ENCODE peak calls at places on chromosomes 12 and 14, in seven cellular contexts. One of them, this sample, is unnamed.

GRCh38 chr12:103799504-103800251 is 41.4 kb downstream of the NT5DC3 start:
- DNase-seq in K562: no peak
- DNase-seq in HepG2: peak; percentile 43
- DNase-seq in GM12878: no peak
- DNase-seq in H1: no peak
- DNase-seq in SK-N-SH: no peak
- DNase-seq in HCT116: no peak
- DNase-seq in this sample: no peak

GRCh38 chr12:81668475-81668874 is 90.7 kb downstream of the PPFIA2 start:
- DNase-seq in HCT116: peak; percentile 26
- DNase-seq in HepG2: no peak
- DNase-seq in GM12878: no peak
- DNase-seq in SK-N-SH: no peak
- DNase-seq in K562: no peak
- DNase-seq in H1: no peak
- DNase-seq in this sample: no peak

GRCh38 chr12:52141306-52141705 is 50.5 kb downstream of the KRT80 start:
- DNase-seq in K562: peak; percentile 57
- DNase-seq in HepG2: no peak
- DNase-seq in SK-N-SH: no peak
- DNase-seq in HCT116: no peak
- DNase-seq in GM12878: no peak
- DNase-seq in H1: no peak
- DNase-seq in this sample: no peak

GRCh38 chr12:112801055-112801454 is 9.5 kb downstream of the RPH3A start:
- DNase-seq in H1: no peak
- DNase-seq in HepG2: no peak
- DNase-seq in SK-N-SH: no peak
- DNase-seq in GM12878: no peak
- DNase-seq in HCT116: no peak
- DNase-seq in K562: no peak
- DNase-seq in this sample: no peak

GRCh38 chr12:18926188-18926587 is 188.3 kb downstream of the CAPZA3 start:
- DNase-seq in SK-N-SH: no peak
- DNase-seq in HepG2: no peak
- DNase-seq in HCT116: no peak
- DNase-seq in H1: no peak
- DNase-seq in K562: no peak
- DNase-seq in GM12878: no peak
- DNase-seq in this sample: no peak

GRCh38 chr14:67766035-67766680 is 50.2 kb downstream of the ZFYVE26 start:
- DNase-seq in K562: no peak
- DNase-seq in HCT116: no peak
- DNase-seq in HepG2: no peak
- DNase-seq in H1: no peak
- DNase-seq in SK-N-SH: no peak
- DNase-seq in GM12878: no peak
- DNase-seq in this sample: no peak

GRCh38 chr14:81435578-81436295 is 35.6 kb upstream of the STON2 start:
- DNase-seq in SK-N-SH: peak; percentile 85
- DNase-seq in K562: peak; percentile 72
- DNase-seq in HCT116: no peak
- DNase-seq in GM12878: no peak
- DNase-seq in H1: no peak
- DNase-seq in HepG2: peak; percentile 55
- DNase-seq in this sample: no peak

GRCh38 chr14:69002069-69002468 is 23.0 kb upstream of the ACTN1 start:
- DNase-seq in K562: peak; percentile 23
- DNase-seq in GM12878: no peak
- DNase-seq in H1: no peak
- DNase-seq in HCT116: no peak
- DNase-seq in HepG2: peak; percentile 73
- DNase-seq in SK-N-SH: no peak
- DNase-seq in this sample: no peak

GRCh38 chr12:117076410-117077372 is 22.5 kb downstream of the TESC start:
- DNase-seq in HCT116: no peak
- DNase-seq in SK-N-SH: no peak
- DNase-seq in H1: no peak
- DNase-seq in K562: no peak
- DNase-seq in HepG2: no peak
- DNase-seq in GM12878: no peak
- DNase-seq in this sample: no peak

GRCh38 chr12:53047221-53048032 is 2.4 kb upstream of the TNS2 start:
- DNase-seq in H1: no peak
- DNase-seq in GM12878: no peak
- DNase-seq in K562: peak; percentile 94
- DNase-seq in HepG2: peak; percentile 44
- DNase-seq in HCT116: no peak
- DNase-seq in SK-N-SH: peak; percentile 95
- DNase-seq in this sample: no peak

GRCh38 chr14:25132734-25133422 is 82.9 kb upstream of the STXBP6 start:
- DNase-seq in K562: peak; percentile 43
- DNase-seq in HCT116: no peak
- DNase-seq in GM12878: no peak
- DNase-seq in HepG2: peak; percentile 84
- DNase-seq in SK-N-SH: peak; percentile 61
- DNase-seq in H1: peak; percentile 60
- DNase-seq in this sample: peak; percentile 25

GRCh38 chr12:50100561-50100960 is 3.2 kb upstream of the GPD1 start:
- DNase-seq in HCT116: no peak
- DNase-seq in K562: no peak
- DNase-seq in GM12878: no peak
- DNase-seq in HepG2: no peak
- DNase-seq in H1: no peak
- DNase-seq in SK-N-SH: no peak
- DNase-seq in this sample: no peak

GRCh38 chr12:6090786-6091185 is 33.7 kb downstream of the VWF start:
- DNase-seq in GM12878: no peak
- DNase-seq in H1: no peak
- DNase-seq in HCT116: no peak
- DNase-seq in HepG2: peak; percentile 26
- DNase-seq in K562: no peak
- DNase-seq in SK-N-SH: no peak
- DNase-seq in this sample: no peak

GRCh38 chr12:30975581-30975980 is 49.0 kb downstream of the TSPAN11 start:
- DNase-seq in HepG2: no peak
- DNase-seq in K562: no peak
- DNase-seq in HCT116: no peak
- DNase-seq in GM12878: no peak
- DNase-seq in H1: no peak
- DNase-seq in SK-N-SH: no peak
- DNase-seq in this sample: no peak

GRCh38 chr12:21502872-21503271 is 1.3 kb downstream of the GOLT1B start:
- DNase-seq in SK-N-SH: no peak
- DNase-seq in HepG2: no peak
- DNase-seq in GM12878: no peak
- DNase-seq in K562: no peak
- DNase-seq in H1: no peak
- DNase-seq in HCT116: no peak
- DNase-seq in this sample: no peak

GRCh38 chr14:69827560-69827959 is 30.5 kb upstream of the SLC10A1 start:
- DNase-seq in H1: no peak
- DNase-seq in HepG2: no peak
- DNase-seq in K562: no peak
- DNase-seq in GM12878: no peak
- DNase-seq in HCT116: no peak
- DNase-seq in SK-N-SH: no peak
- DNase-seq in this sample: no peak

GRCh38 chr14:74302160-74302628 is 540 bp downstream of the ABCD4 start:
- DNase-seq in HCT116: no peak
- DNase-seq in H1: no peak
- DNase-seq in GM12878: peak; percentile 25
- DNase-seq in SK-N-SH: peak; percentile 67
- DNase-seq in HepG2: peak; percentile 58
- DNase-seq in K562: peak; percentile 39
- DNase-seq in this sample: no peak

GRCh38 chr14:103214461-103214958 is 91.2 kb downstream of the TNFAIP2 start:
- DNase-seq in HCT116: no peak
- DNase-seq in K562: no peak
- DNase-seq in GM12878: no peak
- DNase-seq in H1: no peak
- DNase-seq in HepG2: no peak
- DNase-seq in SK-N-SH: no peak
- DNase-seq in this sample: no peak

GRCh38 chr12:57619434-57620244 is 8.4 kb downstream of the ARHGEF25 start:
- DNase-seq in SK-N-SH: no peak
- DNase-seq in K562: no peak
- DNase-seq in HCT116: no peak
- DNase-seq in H1: no peak
- DNase-seq in GM12878: no peak
- DNase-seq in HepG2: no peak
- DNase-seq in this sample: no peak

GRCh38 chr14:28375295-28375694 is 391.3 kb upstream of the FOXG1 start:
- DNase-seq in GM12878: no peak
- DNase-seq in SK-N-SH: peak; percentile 0
- DNase-seq in HCT116: no peak
- DNase-seq in K562: no peak
- DNase-seq in HepG2: no peak
- DNase-seq in H1: peak; percentile 25
- DNase-seq in this sample: no peak

GRCh38 chr12:67693895-67694294 is 45.4 kb downstream of the DYRK2 start:
- DNase-seq in K562: peak; percentile 29
- DNase-seq in HepG2: no peak
- DNase-seq in HCT116: no peak
- DNase-seq in H1: no peak
- DNase-seq in SK-N-SH: no peak
- DNase-seq in GM12878: no peak
- DNase-seq in this sample: no peak

GRCh38 chr12:48454675-48455074 is 17.7 kb upstream of the ANP32D start:
- DNase-seq in SK-N-SH: no peak
- DNase-seq in GM12878: no peak
- DNase-seq in HCT116: peak; percentile 31
- DNase-seq in H1: no peak
- DNase-seq in HepG2: peak; percentile 5
- DNase-seq in K562: no peak
- DNase-seq in this sample: no peak

GRCh38 chr12:124626841-124627502 is 59.6 kb upstream of the NCOR2 start:
- DNase-seq in H1: no peak
- DNase-seq in SK-N-SH: no peak
- DNase-seq in GM12878: no peak
- DNase-seq in HepG2: no peak
- DNase-seq in K562: no peak
- DNase-seq in HCT116: no peak
- DNase-seq in this sample: no peak

GRCh38 chr14:65791551-65791981 is 379.0 kb downstream of the FUT8 start:
- DNase-seq in HepG2: no peak
- DNase-seq in HCT116: no peak
- DNase-seq in GM12878: peak; percentile 5
- DNase-seq in K562: no peak
- DNase-seq in SK-N-SH: peak; percentile 21
- DNase-seq in H1: no peak
- DNase-seq in this sample: no peak

GRCh38 chr12:56257491-56258067 is 605 bp downstream of the ANKRD52 start:
- DNase-seq in SK-N-SH: peak; percentile 81
- DNase-seq in H1: no peak
- DNase-seq in GM12878: no peak
- DNase-seq in HepG2: peak; percentile 36
- DNase-seq in K562: peak; percentile 60
- DNase-seq in HCT116: no peak
- DNase-seq in this sample: no peak

GRCh38 chr12:53061404-53062010 is 11.6 kb downstream of the TNS2 start:
- DNase-seq in GM12878: no peak
- DNase-seq in HepG2: peak; percentile 92
- DNase-seq in HCT116: peak; percentile 63
- DNase-seq in H1: no peak
- DNase-seq in SK-N-SH: no peak
- DNase-seq in K562: peak; percentile 64
- DNase-seq in this sample: no peak

GRCh38 chr12:11757095-11757494 is 107.6 kb downstream of the ETV6 start:
- DNase-seq in GM12878: no peak
- DNase-seq in K562: no peak
- DNase-seq in SK-N-SH: no peak
- DNase-seq in H1: no peak
- DNase-seq in HepG2: no peak
- DNase-seq in HCT116: no peak
- DNase-seq in this sample: no peak
- TF ChIP-seq CTCF in GM12878: no peak
- TF ChIP-seq CTCF in K562: no peak
- TF ChIP-seq CTCF in SK-N-SH: no peak
- TF ChIP-seq CTCF in H1: no peak
- TF ChIP-seq CTCF in HepG2: no peak
- TF ChIP-seq CTCF in HCT116: no peak
- TF ChIP-seq CTCF in this sample: no peak

DNA sequence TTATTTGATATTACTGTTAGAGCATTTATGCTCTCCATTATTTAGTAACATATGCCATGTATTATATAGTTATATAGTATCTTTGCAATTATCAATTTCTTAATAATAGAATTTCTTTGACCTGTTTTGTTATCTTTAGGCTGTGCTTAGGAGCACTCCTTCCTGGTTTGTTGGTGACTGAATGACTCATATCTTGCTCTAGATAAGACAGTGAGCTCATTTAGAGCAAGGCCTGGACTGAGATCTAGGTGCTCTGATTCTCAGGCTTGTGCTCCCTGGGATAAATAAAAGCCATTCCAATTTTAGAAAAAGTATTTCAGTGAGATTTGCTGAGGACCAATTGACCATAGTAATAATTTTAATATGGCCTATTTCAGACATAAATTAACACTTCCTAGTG is 951.2 kb downstream of the FLRT2 start:
- DNase-seq in HCT116: no peak
- DNase-seq in K562: no peak
- DNase-seq in HepG2: no peak
- DNase-seq in H1: no peak
- DNase-seq in SK-N-SH: no peak
- DNase-seq in GM12878: no peak
- DNase-seq in this sample: no peak
- TF ChIP-seq SIN3A in HCT116: no peak
- TF ChIP-seq SIN3A in K562: no peak
- TF ChIP-seq SIN3A in HepG2: no peak
- TF ChIP-seq SIN3A in H1: no peak
- TF ChIP-seq SIN3A in SK-N-SH: no peak
- TF ChIP-seq SIN3A in GM12878: no peak
- TF ChIP-seq SIN3A in this sample: no peak

GRCh38 chr12:47382305-47382704 is 302.5 kb upstream of the AMIGO2 start:
- DNase-seq in SK-N-SH: no peak
- DNase-seq in HepG2: no peak
- DNase-seq in H1: no peak
- DNase-seq in K562: no peak
- DNase-seq in HCT116: no peak
- DNase-seq in GM12878: no peak
- DNase-seq in this sample: no peak
- TF ChIP-seq CTCF in SK-N-SH: no peak
- TF ChIP-seq CTCF in HepG2: no peak
- TF ChIP-seq CTCF in H1: peak; percentile 20
- TF ChIP-seq CTCF in K562: no peak
- TF ChIP-seq CTCF in HCT116: peak; percentile 18
- TF ChIP-seq CTCF in GM12878: peak; percentile 8
- TF ChIP-seq CTCF in this sample: no peak

GRCh38 chr12:108491256-108491655 is 23.8 kb upstream of the FICD start:
- DNase-seq in HepG2: no peak
- DNase-seq in HCT116: no peak
- DNase-seq in GM12878: no peak
- DNase-seq in H1: no peak
- DNase-seq in K562: no peak
- DNase-seq in SK-N-SH: no peak
- DNase-seq in this sample: no peak

GRCh38 chr12:108498136-108498535 is 16.9 kb upstream of the FICD start:
- DNase-seq in SK-N-SH: no peak
- DNase-seq in HepG2: no peak
- DNase-seq in HCT116: no peak
- DNase-seq in H1: no peak
- DNase-seq in K562: no peak
- DNase-seq in GM12878: no peak
- DNase-seq in this sample: no peak

GRCh38 chr12:108495823-108496579 is 19.1 kb upstream of the FICD start:
- DNase-seq in GM12878: no peak
- DNase-seq in HCT116: no peak
- DNase-seq in H1: no peak
- DNase-seq in HepG2: no peak
- DNase-seq in K562: no peak
- DNase-seq in SK-N-SH: peak; percentile 55
- DNase-seq in this sample: no peak

GRCh38 chr12:108495054-108495453 is 20.0 kb upstream of the FICD start:
- DNase-seq in H1: no peak
- DNase-seq in K562: peak; percentile 76
- DNase-seq in HCT116: peak; percentile 51
- DNase-seq in GM12878: no peak
- DNase-seq in HepG2: peak; percentile 18
- DNase-seq in SK-N-SH: peak; percentile 59
- DNase-seq in this sample: no peak
- TF ChIP-seq SIN3A in H1: no peak
- TF ChIP-seq SIN3A in K562: no peak
- TF ChIP-seq SIN3A in HCT116: no peak
- TF ChIP-seq SIN3A in GM12878: no peak
- TF ChIP-seq SIN3A in HepG2: no peak
- TF ChIP-seq SIN3A in SK-N-SH: no peak
- TF ChIP-seq SIN3A in this sample: no peak

This sample was measured in Panc1.